ENCODE peak calls at places on chromosomes 2 and 18, in seven cellular contexts. K is tibial nerve, J is right lobe of liver, X is IMR-90, V is sigmoid colon, G is stomach, B is testis. L is an unnamed sample. For H3K9me3, the result is how much of the 10 kb centered on the place peaks cover.

GRCh38 chr2:5374736-5375135 is 317.4 kb upstream of the SOX11 start:
- DNase-seq in K (no peak), J (no peak), X (no peak), V (no peak), G (no peak), B (no peak), L (no peak)

GRCh38 chr2:73006969-73007710 is 64.4 kb downstream of the SFXN5 start:
- DNase-seq in K (no peak), J (no peak), X (peak), V (no peak), G (no peak), B (no peak), L (no peak)

GRCh38 chr2:236240228-236240990 is 23.8 kb downstream of the ASB18 start:
- DNase-seq in K (no peak), J (no peak), X (peak), V (no peak), G (no peak), B (no peak), L (peak)

GRCh38 chr18:78602430-78602829 is 377.2 kb upstream of the SALL3 start:
- DNase-seq in K (no peak), J (no peak), X (no peak), V (no peak), G (no peak), B (no peak), L (peak)

GRCh38 chr2:19868705-19869550 is 32.9 kb downstream of the TTC32 start:
- DNase-seq in K (peak), J (no peak), X (no peak), V (peak), G (peak), B (peak), L (no peak)

GRCh38 chr18:75478996-75479870 is 51.7 kb upstream of the SMIM21 start:
- DNase-seq in K (peak), J (no peak), X (peak), V (no peak), G (no peak), B (no peak), L (no peak)

GRCh38 chr2:45168731-45169338 is 159.6 kb upstream of the SIX2 start:
- DNase-seq in K (no peak), J (no peak), X (no peak), V (no peak), G (no peak), B (peak), L (no peak)

GRCh38 chr2:130832296-130832940 is 4.3 kb upstream of the ARHGEF4 start:
- DNase-seq in K (no peak), J (peak), X (no peak), V (no peak), G (no peak), B (no peak), L (no peak)

GRCh38 chr2:233912799-233913423 is 4.3 kb upstream of the TRPM8 start:
- DNase-seq in K (no peak), J (no peak), X (peak), V (no peak), G (no peak), B (peak), L (no peak)

GRCh38 chr2:8244634-8245033 is 437.2 kb upstream of the ID2 start:
- DNase-seq in K (no peak), J (no peak), X (no peak), V (no peak), G (no peak), B (no peak), L (peak)

GRCh38 chr2:204971219-204971907 is 426.1 kb downstream of the PARD3B start:
- DNase-seq in K (no peak), J (no peak), X (no peak), V (no peak), G (no peak), B (no peak), L (no peak)

GRCh38 chr2:84631047-84631446 is 114.7 kb downstream of the DNAH6 start:
- DNase-seq in K (no peak), J (no peak), X (peak), V (no peak), G (no peak), B (no peak), L (no peak)

GRCh38 chr18:60322591-60322990 is 50.0 kb downstream of the MC4R start:
- DNase-seq in K (no peak), J (no peak), X (no peak), V (no peak), G (no peak), B (no peak), L (no peak)

GRCh38 chr2:101753720-101754490 is 56.4 kb downstream of the MAP4K4 start:
- DNase-seq in K (no peak), J (no peak), X (no peak), V (no peak), G (no peak), B (no peak), L (no peak)

GRCh38 chr2:12330916-12331315 is 385.8 kb upstream of the TRIB2 start:
- DNase-seq in K (no peak), J (no peak), X (peak), V (no peak), G (no peak), B (no peak), L (no peak)

GRCh38 chr18:66495844-66496243 is 108.0 kb downstream of the CDH19 start:
- DNase-seq in K (peak), J (no peak), X (no peak), V (no peak), G (peak), B (peak), L (no peak)

GRCh38 chr18:59208602-59209001 is 11.4 kb upstream of the GRP start:
- DNase-seq in K (no peak), J (no peak), X (no peak), V (no peak), G (no peak), B (no peak), L (no peak)

GRCh38 chr2:4992226-4992625 is 700.0 kb upstream of the SOX11 start:
- DNase-seq in K (no peak), J (no peak), X (no peak), V (no peak), G (no peak), B (no peak), L (no peak)

GRCh38 chr2:86790134-86790827 is 432 bp downstream of the CD8A start:
- DNase-seq in K (no peak), J (peak), X (no peak), V (no peak), G (no peak), B (no peak), L (no peak)

GRCh38 chr18:7370375-7370774 is 139.5 kb downstream of the LRRC30 start:
- DNase-seq in K (no peak), J (no peak), X (no peak), V (no peak), G (no peak), B (peak), L (no peak)

GRCh38 chr2:120826260-120826648 is 90.6 kb downstream of the GLI2 start:
- DNase-seq in K (no peak), J (no peak), X (no peak), V (peak), G (no peak), B (no peak), L (no peak)

GRCh38 chr2:231680284-231680991 is 27.9 kb upstream of the PTMA start:
- DNase-seq in K (no peak), J (no peak), X (no peak), V (no peak), G (peak), B (no peak), L (no peak)
- TF ChIP-seq POLR2A in K (no peak), J (no peak), X (no peak), V (no peak), G (no peak), B (no peak), L (no peak)

GRCh38 chr2:95325590-95326432 is 28.7 kb downstream of the KCNIP3 start:
- DNase-seq in K (no peak), J (no peak), X (no peak), V (no peak), G (no peak), B (no peak), L (no peak)
- H3K9me3 ChIP-seq in K (under half), J (under half), X (under half), V (under half), G (under half), B (under half), L (under half)

GRCh38 chr2:96147593-96148201 is 2.5 kb upstream of the DUSP2 start:
- DNase-seq in K (no peak), J (no peak), X (no peak), V (peak), G (no peak), B (no peak), L (no peak)

GRCh38 chr2:96144481-96145027 is 686 bp downstream of the DUSP2 start:
- DNase-seq in K (no peak), J (peak), X (no peak), V (peak), G (no peak), B (no peak), L (no peak)

GRCh38 chr2:96145028-96145939 is at the start of gene DUSP2:
- DNase-seq in K (peak), J (peak), X (peak), V (peak), G (peak), B (peak), L (no peak)

GRCh38 chr2:96146881-96147592 is 1.8 kb upstream of the DUSP2 start:
- DNase-seq in K (no peak), J (peak), X (no peak), V (peak), G (no peak), B (no peak), L (no peak)

GRCh38 chr2:96146151-96146880 is 1.1 kb upstream of the DUSP2 start:
- DNase-seq in K (no peak), J (peak), X (peak), V (peak), G (peak), B (peak), L (no peak)
- TF ChIP-seq POLR2A in K (no peak), J (peak), X (no peak), V (no peak), G (no peak), B (no peak), L (no peak)

GRCh38 chr18:12159446-12159845 is 65.8 kb downstream of the ANKRD62 start:
- DNase-seq in K (no peak), J (no peak), X (peak), V (no peak), G (no peak), B (no peak), L (no peak)

GRCh38 chr18:12165038-12165768 is 71.6 kb downstream of the ANKRD62 start:
- DNase-seq in K (no peak), J (no peak), X (no peak), V (no peak), G (no peak), B (no peak), L (no peak)
- H3K9me3 ChIP-seq in K (under half), J (under half), X (under half), V (under half), G (under half), B (under half), L (under half)

GRCh38 chr2:218026676-218027425 is 24.1 kb upstream of the TNS1 start:
- DNase-seq in K (no peak), J (no peak), X (no peak), V (peak), G (peak), B (peak), L (peak)
- TF ChIP-seq POLR2A in K (no peak), J (no peak), X (no peak), V (no peak), G (no peak), B (no peak), L (no peak)

DNA sequence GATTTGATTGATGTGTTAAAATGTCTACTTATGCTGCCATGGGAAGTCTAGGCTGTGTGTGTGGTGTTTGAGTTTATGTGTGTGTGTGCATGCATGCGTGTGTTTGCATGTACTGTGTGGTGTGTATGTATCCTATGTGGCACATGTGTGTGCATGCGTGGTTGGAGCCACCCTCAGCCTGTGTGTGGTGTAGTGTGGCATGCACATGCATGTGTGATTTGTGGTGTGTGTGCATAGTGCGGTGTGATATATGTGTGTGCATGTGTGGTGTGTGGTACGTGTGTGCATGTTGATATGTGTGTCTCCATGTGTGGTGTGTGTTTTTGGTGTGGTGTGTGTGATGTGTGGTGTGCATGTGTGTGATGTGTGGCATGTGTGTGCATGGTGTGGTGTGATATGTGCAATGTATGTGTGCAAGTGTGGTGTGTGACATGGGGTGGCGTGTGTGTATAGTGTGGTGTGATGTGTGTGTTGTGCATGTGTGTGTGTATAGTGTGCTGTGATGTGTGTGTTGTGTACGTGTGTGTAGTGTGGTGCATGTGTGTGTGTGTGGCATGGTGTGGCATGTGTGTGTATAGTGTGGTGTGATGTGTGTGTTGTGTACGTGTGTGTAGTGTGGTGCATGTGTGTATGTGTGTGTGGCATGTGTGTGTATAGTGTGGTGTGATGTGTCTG is 66.6 kb upstream of the HDAC4 start:
- DNase-seq in K (no peak), J (no peak), X (no peak), V (peak), G (no peak), B (no peak), L (peak)
- H3K9me3 ChIP-seq in K (under half), J (under half), X (under half), V (under half), G (under half), B (under half), L (under half)

DNA sequence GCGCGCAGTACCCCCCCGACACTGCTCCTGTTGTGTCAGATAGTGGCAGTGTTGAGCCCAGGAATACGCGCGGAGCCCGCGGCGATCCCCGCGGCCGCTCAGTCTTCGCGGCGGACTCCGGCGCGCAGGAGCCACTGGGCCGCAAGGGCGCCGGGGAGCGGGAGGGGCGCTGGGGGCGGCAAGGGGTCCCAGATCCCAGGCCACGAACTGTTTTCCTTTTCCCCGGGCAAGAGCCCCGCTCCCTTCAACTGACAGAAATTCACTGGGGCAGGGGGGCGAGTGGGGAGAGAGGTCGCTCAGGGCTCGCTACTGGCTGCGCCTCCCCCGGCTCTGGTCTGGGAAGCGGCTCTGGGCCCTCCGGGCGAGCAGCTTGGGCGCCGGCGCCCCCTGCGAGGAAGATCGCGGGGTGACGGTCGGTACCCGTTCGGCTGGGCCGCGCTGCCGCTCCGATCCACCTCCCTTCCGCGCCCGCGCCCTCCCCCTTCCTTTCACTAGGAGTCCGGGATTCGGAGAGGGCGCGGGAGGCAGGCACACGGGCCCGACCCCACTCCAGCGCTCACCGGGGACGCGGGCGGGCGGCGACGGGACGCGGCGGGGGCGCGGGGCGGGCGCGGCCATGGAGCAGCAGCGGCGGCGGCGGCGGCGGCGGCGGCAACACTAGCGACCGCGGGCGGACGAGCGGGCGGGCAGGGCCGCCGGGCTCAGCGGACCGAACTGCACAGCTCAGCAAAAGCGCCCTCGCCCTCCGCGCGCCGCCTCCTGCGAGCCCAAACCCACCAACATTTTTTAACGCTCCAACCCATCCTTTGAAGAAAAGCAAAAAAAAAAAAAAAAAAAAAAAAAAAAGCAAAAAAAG is 1.4 kb upstream of the SETBP1 start:
- DNase-seq in K (peak), J (peak), X (peak), V (peak), G (peak), B (peak), L (no peak)
- TF ChIP-seq POLR2A in K (peak), J (peak), X (peak), V (peak), G (no peak), B (no peak), L (no peak)

GRCh38 chr2:201320257-201320656 is 36.9 kb downstream of the FLACC1 start:
- DNase-seq in K (no peak), J (no peak), X (no peak), V (no peak), G (no peak), B (no peak), L (no peak)
- H3K9me3 ChIP-seq in K (under half), J (under half), X (under half), V (under half), G (under half), B (under half), L (under half)